ENCODE peak calls at places on chromosomes 16 and 17, in six cellular contexts. One of them, this sample, is unnamed.

GRCh38 chr17:38341035-38341721 is 2.6 kb downstream of the GPR179 start:
- DNase-seq in choroid plexus epithelial cell: peak; percentile 38
- DNase-seq in MM.1S: no peak
- DNase-seq in CD8-positive, alpha-beta T cell: no peak
- DNase-seq in fibroblast of pulmonary artery: peak; percentile 44
- DNase-seq in Caco-2: no peak
- DNase-seq in this sample: no peak

GRCh38 chr16:19304670-19305240 is 19.2 kb downstream of the CLEC19A start:
- DNase-seq in choroid plexus epithelial cell: no peak
- DNase-seq in MM.1S: no peak
- DNase-seq in CD8-positive, alpha-beta T cell: no peak
- DNase-seq in fibroblast of pulmonary artery: no peak
- DNase-seq in Caco-2: peak; percentile 4
- DNase-seq in this sample: no peak

GRCh38 chr17:7217113-7217987 is 2.3 kb downstream of the DLG4 start:
- DNase-seq in choroid plexus epithelial cell: peak; percentile 85
- DNase-seq in MM.1S: no peak
- DNase-seq in CD8-positive, alpha-beta T cell: no peak
- DNase-seq in fibroblast of pulmonary artery: peak; percentile 84
- DNase-seq in Caco-2: no peak
- DNase-seq in this sample: no peak

GRCh38 chr16:5056347-5056746 is 9.4 kb downstream of the C16orf89 start:
- DNase-seq in choroid plexus epithelial cell: peak; percentile 35
- DNase-seq in MM.1S: peak; percentile 24
- DNase-seq in CD8-positive, alpha-beta T cell: peak; percentile 39
- DNase-seq in fibroblast of pulmonary artery: no peak
- DNase-seq in Caco-2: peak; percentile 30
- DNase-seq in this sample: peak; percentile 72

GRCh38 chr17:37605813-37606505 is 3.3 kb downstream of the SYNRG start:
- DNase-seq in choroid plexus epithelial cell: no peak
- DNase-seq in MM.1S: peak; percentile 44
- DNase-seq in CD8-positive, alpha-beta T cell: peak; percentile 50
- DNase-seq in fibroblast of pulmonary artery: no peak
- DNase-seq in Caco-2: no peak
- DNase-seq in this sample: peak; percentile 62

GRCh38 chr16:31713945-31714898 is 159.4 kb upstream of the ZNF267 start:
- DNase-seq in choroid plexus epithelial cell: no peak
- DNase-seq in MM.1S: no peak
- DNase-seq in CD8-positive, alpha-beta T cell: no peak
- DNase-seq in fibroblast of pulmonary artery: no peak
- DNase-seq in Caco-2: no peak
- DNase-seq in this sample: no peak

GRCh38 chr16:24150282-24150681 is 105.9 kb upstream of the CACNG3 start:
- DNase-seq in choroid plexus epithelial cell: no peak
- DNase-seq in MM.1S: no peak
- DNase-seq in CD8-positive, alpha-beta T cell: no peak
- DNase-seq in fibroblast of pulmonary artery: no peak
- DNase-seq in Caco-2: no peak
- DNase-seq in this sample: no peak

GRCh38 chr16:53784312-53784711 is 80.4 kb downstream of the FTO start:
- DNase-seq in choroid plexus epithelial cell: no peak
- DNase-seq in MM.1S: no peak
- DNase-seq in CD8-positive, alpha-beta T cell: no peak
- DNase-seq in fibroblast of pulmonary artery: no peak
- DNase-seq in Caco-2: no peak
- DNase-seq in this sample: no peak

GRCh38 chr17:17305282-17305801 is 2.2 kb downstream of the NT5M start:
- DNase-seq in choroid plexus epithelial cell: peak; percentile 23
- DNase-seq in MM.1S: peak; percentile 92
- DNase-seq in CD8-positive, alpha-beta T cell: peak; percentile 61
- DNase-seq in fibroblast of pulmonary artery: no peak
- DNase-seq in Caco-2: no peak
- DNase-seq in this sample: peak; percentile 87

GRCh38 chr17:7912927-7913524 is 3.1 kb downstream of the RNF227 start:
- DNase-seq in choroid plexus epithelial cell: peak; percentile 87
- DNase-seq in MM.1S: peak; percentile 83
- DNase-seq in CD8-positive, alpha-beta T cell: peak; percentile 34
- DNase-seq in fibroblast of pulmonary artery: peak; percentile 86
- DNase-seq in Caco-2: peak; percentile 62
- DNase-seq in this sample: peak; percentile 89

GRCh38 chr16:77850637-77851330 is 62.4 kb downstream of the VAT1L start:
- DNase-seq in choroid plexus epithelial cell: no peak
- DNase-seq in MM.1S: no peak
- DNase-seq in CD8-positive, alpha-beta T cell: no peak
- DNase-seq in fibroblast of pulmonary artery: peak; percentile 21
- DNase-seq in Caco-2: no peak
- DNase-seq in this sample: no peak

GRCh38 chr17:64064331-64064730 is 43.9 kb upstream of the ICAM2 start:
- DNase-seq in choroid plexus epithelial cell: no peak
- DNase-seq in MM.1S: no peak
- DNase-seq in CD8-positive, alpha-beta T cell: no peak
- DNase-seq in fibroblast of pulmonary artery: no peak
- DNase-seq in Caco-2: no peak
- DNase-seq in this sample: no peak

GRCh38 chr16:68234188-68235104 is 1.5 kb downstream of the ESRP2 start:
- DNase-seq in choroid plexus epithelial cell: no peak
- DNase-seq in MM.1S: no peak
- DNase-seq in CD8-positive, alpha-beta T cell: no peak
- DNase-seq in fibroblast of pulmonary artery: no peak
- DNase-seq in Caco-2: peak; percentile 96
- DNase-seq in this sample: no peak

GRCh38 chr16:66874079-66874775 is 6.1 kb upstream of the PDP2 start:
- DNase-seq in choroid plexus epithelial cell: peak; percentile 81
- DNase-seq in MM.1S: no peak
- DNase-seq in CD8-positive, alpha-beta T cell: no peak
- DNase-seq in fibroblast of pulmonary artery: peak; percentile 59
- DNase-seq in Caco-2: no peak
- DNase-seq in this sample: peak; percentile 31

GRCh38 chr17:38881600-38882191 is 11.8 kb downstream of the LASP1 start:
- DNase-seq in choroid plexus epithelial cell: peak; percentile 95
- DNase-seq in MM.1S: no peak
- DNase-seq in CD8-positive, alpha-beta T cell: peak; percentile 52
- DNase-seq in fibroblast of pulmonary artery: peak; percentile 90
- DNase-seq in Caco-2: no peak
- DNase-seq in this sample: peak; percentile 23

GRCh38 chr17:7894226-7894625 is 5.6 kb downstream of the CHD3 start:
- DNase-seq in choroid plexus epithelial cell: no peak
- DNase-seq in MM.1S: no peak
- DNase-seq in CD8-positive, alpha-beta T cell: no peak
- DNase-seq in fibroblast of pulmonary artery: no peak
- DNase-seq in Caco-2: no peak
- DNase-seq in this sample: no peak

GRCh38 chr17:76997981-76998531 is 129.9 kb downstream of the MGAT5B start:
- DNase-seq in choroid plexus epithelial cell: no peak
- DNase-seq in MM.1S: peak; percentile 83
- DNase-seq in CD8-positive, alpha-beta T cell: peak; percentile 49
- DNase-seq in fibroblast of pulmonary artery: no peak
- DNase-seq in Caco-2: no peak
- DNase-seq in this sample: peak; percentile 82

GRCh38 chr16:26645629-26646028 is 421.1 kb upstream of the C16orf82 start:
- DNase-seq in choroid plexus epithelial cell: peak; percentile 33
- DNase-seq in MM.1S: no peak
- DNase-seq in CD8-positive, alpha-beta T cell: peak; percentile 41
- DNase-seq in fibroblast of pulmonary artery: no peak
- DNase-seq in Caco-2: peak; percentile 50
- DNase-seq in this sample: peak; percentile 22
- TF ChIP-seq CTCF in choroid plexus epithelial cell: peak; percentile 68
- TF ChIP-seq CTCF in MM.1S: peak; percentile 34
- TF ChIP-seq CTCF in CD8-positive, alpha-beta T cell: no peak
- TF ChIP-seq CTCF in fibroblast of pulmonary artery: no peak
- TF ChIP-seq CTCF in Caco-2: peak; percentile 51
- TF ChIP-seq CTCF in this sample: peak; percentile 49

GRCh38 chr17:74202879-74203432 is 522 bp upstream of the RPL38 start:
- DNase-seq in choroid plexus epithelial cell: no peak
- DNase-seq in MM.1S: no peak
- DNase-seq in CD8-positive, alpha-beta T cell: no peak
- DNase-seq in fibroblast of pulmonary artery: no peak
- DNase-seq in Caco-2: no peak
- DNase-seq in this sample: no peak
- H3K4me3 ChIP-seq in choroid plexus epithelial cell: no peak overlapping the region
- H3K4me3 ChIP-seq in MM.1S: no peak overlapping the region
- H3K4me3 ChIP-seq in CD8-positive, alpha-beta T cell: peak overlapping the region; percentile 96
- H3K4me3 ChIP-seq in fibroblast of pulmonary artery: peak overlapping the region; percentile 94
- H3K4me3 ChIP-seq in Caco-2: no peak overlapping the region
- H3K4me3 ChIP-seq in this sample: no peak overlapping the region

GRCh38 chr16:58464916-58465731 is 34.8 kb upstream of the NDRG4 start:
- DNase-seq in choroid plexus epithelial cell: no peak
- DNase-seq in MM.1S: no peak
- DNase-seq in CD8-positive, alpha-beta T cell: no peak
- DNase-seq in fibroblast of pulmonary artery: peak; percentile 9
- DNase-seq in Caco-2: peak; percentile 42
- DNase-seq in this sample: no peak
- TF ChIP-seq CTCF in choroid plexus epithelial cell: peak; percentile 26
- TF ChIP-seq CTCF in MM.1S: no peak
- TF ChIP-seq CTCF in CD8-positive, alpha-beta T cell: no peak
- TF ChIP-seq CTCF in fibroblast of pulmonary artery: peak; percentile 13
- TF ChIP-seq CTCF in Caco-2: peak; percentile 46
- TF ChIP-seq CTCF in this sample: no peak

GRCh38 chr17:82372063-82372590 is 562 bp downstream of the UTS2R start:
- DNase-seq in choroid plexus epithelial cell: no peak
- DNase-seq in MM.1S: no peak
- DNase-seq in CD8-positive, alpha-beta T cell: no peak
- DNase-seq in fibroblast of pulmonary artery: no peak
- DNase-seq in Caco-2: no peak
- DNase-seq in this sample: no peak
- H3K4me3 ChIP-seq in choroid plexus epithelial cell: no peak overlapping the region
- H3K4me3 ChIP-seq in MM.1S: no peak overlapping the region
- H3K4me3 ChIP-seq in CD8-positive, alpha-beta T cell: no peak overlapping the region
- H3K4me3 ChIP-seq in fibroblast of pulmonary artery: no peak overlapping the region
- H3K4me3 ChIP-seq in Caco-2: no peak overlapping the region
- H3K4me3 ChIP-seq in this sample: no peak overlapping the region

DNA sequence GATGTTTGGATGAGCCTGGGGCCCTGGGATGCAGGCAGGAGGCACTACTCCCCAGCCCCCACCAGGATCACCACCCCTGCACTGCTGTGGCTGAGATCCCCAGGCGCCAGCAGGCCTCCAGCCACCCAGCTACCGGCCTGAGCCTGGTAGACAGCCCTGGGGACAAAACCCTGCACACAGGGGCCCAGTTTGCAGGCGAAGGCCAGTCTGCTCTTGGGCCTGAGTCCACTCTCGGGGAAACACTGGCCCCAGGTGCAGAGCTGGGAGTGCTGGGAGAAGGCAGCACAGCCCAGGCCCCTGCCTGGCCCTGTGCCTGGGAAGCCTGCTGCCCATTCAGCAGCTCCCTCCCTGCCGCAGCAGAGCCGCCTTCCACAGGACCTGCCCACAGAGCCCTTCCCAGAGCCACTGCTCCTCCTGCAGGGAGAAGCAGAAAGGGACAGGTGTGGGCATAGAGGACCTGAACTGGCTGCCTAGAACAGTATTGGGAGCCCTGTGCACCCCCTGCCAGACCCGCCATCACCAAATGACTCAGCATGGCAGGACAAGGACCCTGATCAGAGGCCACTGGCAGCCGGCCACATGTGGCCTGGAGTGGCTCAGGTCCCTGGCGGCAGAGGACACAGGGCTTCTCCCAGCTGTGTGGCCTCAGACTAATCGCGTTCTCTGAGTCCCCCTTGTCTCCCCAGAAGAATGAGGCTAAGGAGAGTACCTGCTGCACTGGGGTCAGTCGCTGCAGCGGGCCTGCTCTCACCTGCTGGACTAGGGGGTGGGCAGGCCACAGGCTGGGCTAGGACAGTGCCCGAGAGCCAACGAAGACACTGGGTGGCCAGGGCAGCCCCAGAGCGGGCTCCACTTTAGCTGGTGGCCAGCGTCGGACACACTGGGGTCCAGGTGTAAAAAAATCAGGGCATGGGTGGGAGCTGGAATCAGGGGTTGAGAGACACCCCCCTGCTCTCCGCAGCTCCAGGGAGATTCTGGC is 10.7 kb downstream of the MSRB1 start:
- DNase-seq in choroid plexus epithelial cell: peak; percentile 30
- DNase-seq in MM.1S: no peak
- DNase-seq in CD8-positive, alpha-beta T cell: no peak
- DNase-seq in fibroblast of pulmonary artery: peak; percentile 14
- DNase-seq in Caco-2: peak; percentile 42
- DNase-seq in this sample: no peak
- TF ChIP-seq CTCF in choroid plexus epithelial cell: peak; percentile 30
- TF ChIP-seq CTCF in MM.1S: no peak
- TF ChIP-seq CTCF in CD8-positive, alpha-beta T cell: no peak
- TF ChIP-seq CTCF in fibroblast of pulmonary artery: peak; percentile 3
- TF ChIP-seq CTCF in Caco-2: peak; percentile 38
- TF ChIP-seq CTCF in this sample: no peak

GRCh38 chr17:61309857-61310256 is 89.8 kb upstream of the TBX2 start:
- DNase-seq in choroid plexus epithelial cell: peak; percentile 77
- DNase-seq in MM.1S: no peak
- DNase-seq in CD8-positive, alpha-beta T cell: no peak
- DNase-seq in fibroblast of pulmonary artery: peak; percentile 69
- DNase-seq in Caco-2: no peak
- DNase-seq in this sample: no peak
- H3K4me3 ChIP-seq in choroid plexus epithelial cell: no peak overlapping the region
- H3K4me3 ChIP-seq in MM.1S: no peak overlapping the region
- H3K4me3 ChIP-seq in CD8-positive, alpha-beta T cell: no peak overlapping the region
- H3K4me3 ChIP-seq in fibroblast of pulmonary artery: no peak overlapping the region
- H3K4me3 ChIP-seq in Caco-2: no peak overlapping the region
- H3K4me3 ChIP-seq in this sample: no peak overlapping the region

GRCh38 chr17:49425004-49425286 is 10.3 kb upstream of the PHB1 start:
- DNase-seq in choroid plexus epithelial cell: no peak
- DNase-seq in MM.1S: no peak
- DNase-seq in CD8-positive, alpha-beta T cell: no peak
- DNase-seq in fibroblast of pulmonary artery: no peak
- DNase-seq in Caco-2: no peak
- DNase-seq in this sample: no peak
- TF ChIP-seq CTCF in choroid plexus epithelial cell: no peak
- TF ChIP-seq CTCF in MM.1S: no peak
- TF ChIP-seq CTCF in CD8-positive, alpha-beta T cell: no peak
- TF ChIP-seq CTCF in fibroblast of pulmonary artery: no peak
- TF ChIP-seq CTCF in Caco-2: no peak
- TF ChIP-seq CTCF in this sample: no peak

GRCh38 chr16:3022697-3023414 is 886 bp downstream of the HCFC1R1 start:
- DNase-seq in choroid plexus epithelial cell: peak; percentile 54
- DNase-seq in MM.1S: peak; percentile 2
- DNase-seq in CD8-positive, alpha-beta T cell: no peak
- DNase-seq in fibroblast of pulmonary artery: peak; percentile 40
- DNase-seq in Caco-2: no peak
- DNase-seq in this sample: peak; percentile 52

GRCh38 chr16:3023415-3023668 is 400 bp downstream of the HCFC1R1 start:
- DNase-seq in choroid plexus epithelial cell: peak; percentile 64
- DNase-seq in MM.1S: peak; percentile 12
- DNase-seq in CD8-positive, alpha-beta T cell: no peak
- DNase-seq in fibroblast of pulmonary artery: peak; percentile 44
- DNase-seq in Caco-2: no peak
- DNase-seq in this sample: no peak

GRCh38 chr16:3021449-3022207 is 1.5 kb downstream of the TNFRSF12A start:
- DNase-seq in choroid plexus epithelial cell: peak; percentile 94
- DNase-seq in MM.1S: no peak
- DNase-seq in CD8-positive, alpha-beta T cell: peak; percentile 77
- DNase-seq in fibroblast of pulmonary artery: peak; percentile 76
- DNase-seq in Caco-2: peak; percentile 92
- DNase-seq in this sample: peak; percentile 72

GRCh38 chr16:3020604-3021448 is 658 bp downstream of the TNFRSF12A start:
- DNase-seq in choroid plexus epithelial cell: peak; percentile 86
- DNase-seq in MM.1S: peak; percentile 11
- DNase-seq in CD8-positive, alpha-beta T cell: peak; percentile 74
- DNase-seq in fibroblast of pulmonary artery: peak; percentile 81
- DNase-seq in Caco-2: peak; percentile 83
- DNase-seq in this sample: peak; percentile 35

GRCh38 chr16:3022208-3022696 is 1.5 kb downstream of the HCFC1R1 start:
- DNase-seq in choroid plexus epithelial cell: peak; percentile 97
- DNase-seq in MM.1S: no peak
- DNase-seq in CD8-positive, alpha-beta T cell: peak; percentile 87
- DNase-seq in fibroblast of pulmonary artery: peak; percentile 95
- DNase-seq in Caco-2: peak; percentile 88
- DNase-seq in this sample: no peak
- H3K4me3 ChIP-seq in choroid plexus epithelial cell: peak overlapping the region; percentile 87
- H3K4me3 ChIP-seq in MM.1S: no peak overlapping the region
- H3K4me3 ChIP-seq in CD8-positive, alpha-beta T cell: no peak overlapping the region
- H3K4me3 ChIP-seq in fibroblast of pulmonary artery: peak overlapping the region; percentile 80
- H3K4me3 ChIP-seq in Caco-2: peak overlapping the region; percentile 69
- H3K4me3 ChIP-seq in this sample: no peak overlapping the region